ENCODE peak calls at places on chromosomes 6 and 20, in seven cellular contexts. One of them, this sample, is unnamed.

GRCh38 chr6:139747154-139747553 is 372.7 kb upstream of the CITED2 start:
- DNase-seq in K562: no peak
- DNase-seq in HCT116: no peak
- DNase-seq in HepG2: no peak
- DNase-seq in SK-N-SH: no peak
- DNase-seq in H1: no peak
- DNase-seq in GM12878: no peak
- DNase-seq in this sample: no peak

GRCh38 chr20:61762208-61762710 is 303.4 kb downstream of the TAF4 start:
- DNase-seq in GM12878: no peak
- DNase-seq in H1: no peak
- DNase-seq in K562: no peak
- DNase-seq in SK-N-SH: no peak
- DNase-seq in HepG2: no peak
- DNase-seq in HCT116: no peak
- DNase-seq in this sample: no peak

GRCh38 chr6:134249759-134250602 is 67.9 kb downstream of the SGK1 start:
- DNase-seq in HCT116: no peak
- DNase-seq in GM12878: no peak
- DNase-seq in HepG2: peak
- DNase-seq in H1: no peak
- DNase-seq in SK-N-SH: no peak
- DNase-seq in K562: no peak
- DNase-seq in this sample: no peak

GRCh38 chr6:133339543-133340384 is 98.6 kb downstream of the EYA4 start:
- DNase-seq in HepG2: no peak
- DNase-seq in K562: no peak
- DNase-seq in H1: no peak
- DNase-seq in SK-N-SH: no peak
- DNase-seq in HCT116: no peak
- DNase-seq in GM12878: no peak
- DNase-seq in this sample: no peak

GRCh38 chr20:46484954-46485353 is 28.4 kb downstream of the ZNF334 start:
- DNase-seq in K562: no peak
- DNase-seq in H1: no peak
- DNase-seq in HCT116: no peak
- DNase-seq in HepG2: no peak
- DNase-seq in SK-N-SH: no peak
- DNase-seq in GM12878: no peak
- DNase-seq in this sample: no peak

GRCh38 chr6:19210849-19211590 is 626.1 kb upstream of the ID4 start:
- DNase-seq in GM12878: no peak
- DNase-seq in HepG2: peak
- DNase-seq in SK-N-SH: peak
- DNase-seq in K562: peak
- DNase-seq in HCT116: no peak
- DNase-seq in H1: peak
- DNase-seq in this sample: no peak

GRCh38 chr6:31042801-31043200 is 32.5 kb downstream of the MUC22 start:
- DNase-seq in K562: peak
- DNase-seq in HCT116: peak
- DNase-seq in SK-N-SH: peak
- DNase-seq in GM12878: no peak
- DNase-seq in HepG2: peak
- DNase-seq in H1: peak
- DNase-seq in this sample: peak

GRCh38 chr20:49345538-49345937 is 67.7 kb upstream of the ZNFX1 start:
- DNase-seq in SK-N-SH: no peak
- DNase-seq in K562: no peak
- DNase-seq in HepG2: no peak
- DNase-seq in GM12878: no peak
- DNase-seq in H1: no peak
- DNase-seq in HCT116: no peak
- DNase-seq in this sample: no peak

GRCh38 chr6:45590225-45590624 is 212.5 kb upstream of the SUPT3H start:
- DNase-seq in SK-N-SH: no peak
- DNase-seq in HCT116: no peak
- DNase-seq in H1: peak
- DNase-seq in HepG2: no peak
- DNase-seq in K562: no peak
- DNase-seq in GM12878: no peak
- DNase-seq in this sample: no peak

GRCh38 chr6:139515511-139515910 is 141.1 kb upstream of the CITED2 start:
- DNase-seq in HCT116: no peak
- DNase-seq in K562: no peak
- DNase-seq in HepG2: peak
- DNase-seq in H1: no peak
- DNase-seq in GM12878: no peak
- DNase-seq in SK-N-SH: no peak
- DNase-seq in this sample: no peak

GRCh38 chr6:31094389-31094881 is 17.9 kb downstream of the C6orf15 start:
- DNase-seq in K562: no peak
- DNase-seq in SK-N-SH: no peak
- DNase-seq in H1: no peak
- DNase-seq in GM12878: no peak
- DNase-seq in HepG2: no peak
- DNase-seq in HCT116: no peak
- DNase-seq in this sample: no peak

GRCh38 chr6:43095939-43096338 is 19.8 kb downstream of the PTK7 start:
- DNase-seq in SK-N-SH: no peak
- DNase-seq in HepG2: no peak
- DNase-seq in H1: no peak
- DNase-seq in K562: no peak
- DNase-seq in HCT116: no peak
- DNase-seq in GM12878: no peak
- DNase-seq in this sample: no peak

GRCh38 chr20:22789661-22790060 is 205.3 kb upstream of the FOXA2 start:
- DNase-seq in HepG2: no peak
- DNase-seq in HCT116: no peak
- DNase-seq in SK-N-SH: no peak
- DNase-seq in GM12878: no peak
- DNase-seq in H1: no peak
- DNase-seq in K562: no peak
- DNase-seq in this sample: no peak

GRCh38 chr6:136499370-136499769 is 50.9 kb downstream of the MAP7 start:
- DNase-seq in GM12878: no peak
- DNase-seq in HepG2: no peak
- DNase-seq in H1: no peak
- DNase-seq in HCT116: no peak
- DNase-seq in SK-N-SH: no peak
- DNase-seq in K562: peak
- DNase-seq in this sample: no peak

GRCh38 chr20:46810442-46811327 is 84.0 kb upstream of the EYA2 start:
- DNase-seq in H1: no peak
- DNase-seq in K562: no peak
- DNase-seq in GM12878: no peak
- DNase-seq in HCT116: no peak
- DNase-seq in HepG2: no peak
- DNase-seq in SK-N-SH: no peak
- DNase-seq in this sample: no peak

GRCh38 chr6:150634641-150635292 is 35.1 kb downstream of the PLEKHG1 start:
- DNase-seq in K562: no peak
- DNase-seq in HepG2: no peak
- DNase-seq in SK-N-SH: no peak
- DNase-seq in H1: no peak
- DNase-seq in HCT116: no peak
- DNase-seq in GM12878: no peak
- DNase-seq in this sample: no peak

GRCh38 chr6:144150673-144151009 is 324 bp downstream of the STX11 start:
- DNase-seq in HepG2: no peak
- DNase-seq in K562: peak
- DNase-seq in H1: no peak
- DNase-seq in GM12878: no peak
- DNase-seq in HCT116: peak
- DNase-seq in SK-N-SH: no peak
- DNase-seq in this sample: no peak

GRCh38 chr6:5997420-5998093 is 9.2 kb downstream of the NRN1 start:
- DNase-seq in H1: no peak
- DNase-seq in SK-N-SH: peak
- DNase-seq in K562: no peak
- DNase-seq in HCT116: no peak
- DNase-seq in HepG2: no peak
- DNase-seq in GM12878: no peak
- DNase-seq in this sample: no peak

GRCh38 chr6:99219788-99220187 is 129.7 kb downstream of the FAXC start:
- DNase-seq in GM12878: no peak
- DNase-seq in HepG2: no peak
- DNase-seq in K562: peak
- DNase-seq in HCT116: peak
- DNase-seq in SK-N-SH: peak
- DNase-seq in H1: peak
- DNase-seq in this sample: no peak

GRCh38 chr6:135493218-135493961 is 4.2 kb downstream of the AHI1 start:
- DNase-seq in GM12878: no peak
- DNase-seq in HepG2: no peak
- DNase-seq in HCT116: no peak
- DNase-seq in H1: no peak
- DNase-seq in K562: no peak
- DNase-seq in SK-N-SH: no peak
- DNase-seq in this sample: no peak
- TF ChIP-seq JUND in GM12878: no peak
- TF ChIP-seq JUND in HepG2: no peak
- TF ChIP-seq JUND in HCT116: no peak
- TF ChIP-seq JUND in H1: no peak
- TF ChIP-seq JUND in K562: no peak
- TF ChIP-seq JUND in SK-N-SH: no peak
- TF ChIP-seq JUND in this sample: no peak

DNA sequence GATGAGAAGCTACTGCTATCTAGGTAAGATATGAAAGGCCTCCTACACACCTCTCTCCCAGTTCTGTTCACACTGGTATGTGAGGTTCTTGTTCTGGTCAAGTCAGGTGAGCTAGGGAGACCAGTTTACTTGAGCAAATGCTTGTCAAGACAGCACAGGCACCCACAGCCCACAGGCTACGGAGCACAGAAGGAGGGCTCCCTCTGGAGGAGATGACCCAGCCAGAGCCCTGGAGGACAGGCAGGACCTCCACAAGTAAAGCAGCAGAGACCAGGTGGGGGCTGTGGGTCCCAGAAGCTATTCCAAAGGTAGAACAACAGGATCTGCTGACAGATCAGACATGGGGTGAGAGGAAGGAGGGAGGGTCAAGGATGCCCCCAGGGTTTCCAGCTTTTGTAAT is 13.2 kb downstream of the MMP24OS start:
- DNase-seq in GM12878: no peak
- DNase-seq in HCT116: no peak
- DNase-seq in HepG2: peak
- DNase-seq in H1: no peak
- DNase-seq in K562: peak
- DNase-seq in SK-N-SH: no peak
- DNase-seq in this sample: no peak
- TF ChIP-seq JUND in GM12878: no peak
- TF ChIP-seq JUND in HCT116: no peak
- TF ChIP-seq JUND in HepG2: no peak
- TF ChIP-seq JUND in H1: no peak
- TF ChIP-seq JUND in K562: no peak
- TF ChIP-seq JUND in SK-N-SH: no peak
- TF ChIP-seq JUND in this sample: no peak

GRCh38 chr6:112054520-112055160 is 736 bp downstream of the CCN6 start:
- DNase-seq in GM12878: no peak
- DNase-seq in SK-N-SH: no peak
- DNase-seq in K562: no peak
- DNase-seq in H1: no peak
- DNase-seq in HepG2: no peak
- DNase-seq in HCT116: no peak
- DNase-seq in this sample: no peak

GRCh38 chr6:112049051-112049799 is 4.7 kb upstream of the CCN6 start:
- DNase-seq in HCT116: no peak
- DNase-seq in HepG2: peak
- DNase-seq in SK-N-SH: no peak
- DNase-seq in GM12878: no peak
- DNase-seq in H1: no peak
- DNase-seq in K562: no peak
- DNase-seq in this sample: no peak

GRCh38 chr6:112050417-112050816 is 3.5 kb upstream of the CCN6 start:
- DNase-seq in HepG2: no peak
- DNase-seq in SK-N-SH: no peak
- DNase-seq in GM12878: no peak
- DNase-seq in H1: no peak
- DNase-seq in K562: no peak
- DNase-seq in HCT116: no peak
- DNase-seq in this sample: no peak

GRCh38 chr6:112054001-112054400 is at the start of gene CCN6:
- DNase-seq in K562: no peak
- DNase-seq in GM12878: no peak
- DNase-seq in HCT116: no peak
- DNase-seq in SK-N-SH: no peak
- DNase-seq in H1: no peak
- DNase-seq in HepG2: no peak
- DNase-seq in this sample: no peak

GRCh38 chr6:112049996-112050395 is 3.9 kb upstream of the CCN6 start:
- DNase-seq in K562: no peak
- DNase-seq in HCT116: no peak
- DNase-seq in SK-N-SH: no peak
- DNase-seq in HepG2: no peak
- DNase-seq in H1: no peak
- DNase-seq in GM12878: no peak
- DNase-seq in this sample: no peak
- TF ChIP-seq JUND in K562: no peak
- TF ChIP-seq JUND in HCT116: no peak
- TF ChIP-seq JUND in SK-N-SH: no peak
- TF ChIP-seq JUND in HepG2: no peak
- TF ChIP-seq JUND in H1: no peak
- TF ChIP-seq JUND in GM12878: no peak
- TF ChIP-seq JUND in this sample: no peak

GRCh38 chr20:50379049-50379990 is 130.9 kb upstream of the PTPN1 start:
- DNase-seq in K562: no peak
- DNase-seq in HepG2: no peak
- DNase-seq in GM12878: no peak
- DNase-seq in SK-N-SH: peak
- DNase-seq in H1: no peak
- DNase-seq in HCT116: no peak
- DNase-seq in this sample: no peak

GRCh38 chr20:50374541-50375078 is 135.6 kb upstream of the PTPN1 start:
- DNase-seq in K562: no peak
- DNase-seq in HepG2: no peak
- DNase-seq in H1: no peak
- DNase-seq in SK-N-SH: no peak
- DNase-seq in GM12878: no peak
- DNase-seq in HCT116: no peak
- DNase-seq in this sample: no peak

GRCh38 chr20:50376179-50376887 is 133.8 kb upstream of the PTPN1 start:
- DNase-seq in H1: no peak
- DNase-seq in HepG2: no peak
- DNase-seq in K562: no peak
- DNase-seq in HCT116: no peak
- DNase-seq in GM12878: no peak
- DNase-seq in SK-N-SH: no peak
- DNase-seq in this sample: no peak

GRCh38 chr20:50378170-50379000 is 131.8 kb upstream of the PTPN1 start:
- DNase-seq in GM12878: no peak
- DNase-seq in HepG2: no peak
- DNase-seq in K562: no peak
- DNase-seq in H1: no peak
- DNase-seq in SK-N-SH: no peak
- DNase-seq in HCT116: no peak
- DNase-seq in this sample: peak

GRCh38 chr20:50376888-50377459 is 133.2 kb upstream of the PTPN1 start:
- DNase-seq in H1: no peak
- DNase-seq in HepG2: no peak
- DNase-seq in HCT116: no peak
- DNase-seq in SK-N-SH: peak
- DNase-seq in K562: no peak
- DNase-seq in GM12878: no peak
- DNase-seq in this sample: no peak
- TF ChIP-seq JUND in H1: no peak
- TF ChIP-seq JUND in HepG2: no peak
- TF ChIP-seq JUND in HCT116: peak
- TF ChIP-seq JUND in SK-N-SH: no peak
- TF ChIP-seq JUND in K562: no peak
- TF ChIP-seq JUND in GM12878: no peak
- TF ChIP-seq JUND in this sample: no peak